ENCODE peak calls at places on chromosomes 2 and 18, in ten cellular contexts. H is spleen; J is bronchial epithelial cell; C is fibroblast of lung; K is PC-9; F is CD8-positive, alpha-beta T cell; N is stomach; E is dorsolateral prefrontal cortex; T is astrocyte; L is GM23338. Q is an unnamed sample. For H3K27me3, the result is how much of the 10 kb centered on the place peaks cover.

GRCh38 chr18:24628360-24628759 is 167.9 kb downstream of the HRH4 start:
- DNase-seq in H (no peak), J (no peak), C (peak), K (no peak), F (no peak), N (no peak), E (no peak), T (no peak), L (no peak), Q (no peak)

GRCh38 chr18:76569644-76570415 is 74.8 kb upstream of the ZNF516 start:
- DNase-seq in H (no peak), J (no peak), C (no peak), K (no peak), F (no peak), N (no peak), E (no peak), T (no peak), L (no peak), Q (no peak)

GRCh38 chr2:26455037-26455800 is 22.7 kb downstream of the OTOF start:
- DNase-seq in H (peak), J (no peak), C (no peak), K (no peak), F (no peak), N (no peak), E (no peak), T (no peak), L (no peak), Q (no peak)

GRCh38 chr2:190912731-190913130 is 32.1 kb downstream of the GLS start:
- DNase-seq in H (no peak), J (no peak), C (peak), K (no peak), F (no peak), N (no peak), E (no peak), T (peak), L (no peak), Q (no peak)

GRCh38 chr18:31258789-31259188 is 59.2 kb upstream of the DSG1 start:
- DNase-seq in H (no peak), J (no peak), C (no peak), K (no peak), F (no peak), N (no peak), E (no peak), T (no peak), L (no peak), Q (no peak)

GRCh38 chr2:158990397-158991209 is 22.2 kb downstream of the TANC1 start:
- DNase-seq in H (no peak), J (peak), C (peak), K (peak), F (no peak), N (no peak), E (no peak), T (peak), L (no peak), Q (peak)

GRCh38 chr2:187553908-187554703 is at the start of gene TFPI:
- DNase-seq in H (no peak), J (peak), C (peak), K (no peak), F (no peak), N (no peak), E (no peak), T (peak), L (peak), Q (no peak)

GRCh38 chr2:41722668-41723369 is 325.0 kb upstream of the PKDCC start:
- DNase-seq in H (no peak), J (peak), C (peak), K (no peak), F (no peak), N (no peak), E (no peak), T (peak), L (no peak), Q (peak)

GRCh38 chr2:235300368-235301201 is 193.3 kb upstream of the AGAP1 start:
- DNase-seq in H (no peak), J (peak), C (peak), K (peak), F (no peak), N (no peak), E (no peak), T (peak), L (no peak), Q (peak)

GRCh38 chr2:132448771-132449170 is 32.2 kb downstream of the GPR39 start:
- DNase-seq in H (no peak), J (peak), C (peak), K (no peak), F (no peak), N (no peak), E (no peak), T (no peak), L (peak), Q (no peak)

GRCh38 chr2:43407826-43408783 is 181.7 kb upstream of the ZFP36L2 start:
- DNase-seq in H (no peak), J (no peak), C (peak), K (no peak), F (no peak), N (no peak), E (no peak), T (no peak), L (no peak), Q (no peak)

GRCh38 chr2:188022389-188022788 is 269.3 kb upstream of the GULP1 start:
- DNase-seq in H (no peak), J (no peak), C (no peak), K (no peak), F (no peak), N (no peak), E (no peak), T (no peak), L (no peak), Q (no peak)

GRCh38 chr2:190683802-190684201 is 34.9 kb downstream of the NAB1 start:
- DNase-seq in H (no peak), J (no peak), C (peak), K (no peak), F (no peak), N (no peak), E (no peak), T (no peak), L (no peak), Q (no peak)

GRCh38 chr2:167787021-167787420 is 460.4 kb downstream of the STK39 start:
- DNase-seq in H (no peak), J (no peak), C (no peak), K (no peak), F (no peak), N (no peak), E (no peak), T (no peak), L (no peak), Q (no peak)

GRCh38 chr2:12059616-12060441 is 313.4 kb downstream of the LPIN1 start:
- DNase-seq in H (no peak), J (peak), C (peak), K (no peak), F (no peak), N (no peak), E (no peak), T (peak), L (no peak), Q (no peak)

GRCh38 chr2:132669854-132670103 is 226 bp downstream of the LYPD1 start:
- DNase-seq in H (no peak), J (no peak), C (no peak), K (no peak), F (no peak), N (no peak), E (no peak), T (no peak), L (peak), Q (no peak)

GRCh38 chr2:231111987-231112386 is 12.9 kb downstream of the HTR2B start:
- DNase-seq in H (no peak), J (peak), C (peak), K (no peak), F (no peak), N (no peak), E (no peak), T (peak), L (no peak), Q (no peak)

GRCh38 chr2:30146337-30147195 is at the start of gene YPEL5:
- DNase-seq in H (peak), J (peak), C (peak), K (peak), F (peak), N (peak), E (peak), T (peak), L (peak), Q (peak)

GRCh38 chr18:68549257-68549871 is 165.5 kb downstream of the TMX3 start:
- DNase-seq in H (no peak), J (no peak), C (peak), K (no peak), F (no peak), N (no peak), E (no peak), T (peak), L (no peak), Q (no peak)

DNA sequence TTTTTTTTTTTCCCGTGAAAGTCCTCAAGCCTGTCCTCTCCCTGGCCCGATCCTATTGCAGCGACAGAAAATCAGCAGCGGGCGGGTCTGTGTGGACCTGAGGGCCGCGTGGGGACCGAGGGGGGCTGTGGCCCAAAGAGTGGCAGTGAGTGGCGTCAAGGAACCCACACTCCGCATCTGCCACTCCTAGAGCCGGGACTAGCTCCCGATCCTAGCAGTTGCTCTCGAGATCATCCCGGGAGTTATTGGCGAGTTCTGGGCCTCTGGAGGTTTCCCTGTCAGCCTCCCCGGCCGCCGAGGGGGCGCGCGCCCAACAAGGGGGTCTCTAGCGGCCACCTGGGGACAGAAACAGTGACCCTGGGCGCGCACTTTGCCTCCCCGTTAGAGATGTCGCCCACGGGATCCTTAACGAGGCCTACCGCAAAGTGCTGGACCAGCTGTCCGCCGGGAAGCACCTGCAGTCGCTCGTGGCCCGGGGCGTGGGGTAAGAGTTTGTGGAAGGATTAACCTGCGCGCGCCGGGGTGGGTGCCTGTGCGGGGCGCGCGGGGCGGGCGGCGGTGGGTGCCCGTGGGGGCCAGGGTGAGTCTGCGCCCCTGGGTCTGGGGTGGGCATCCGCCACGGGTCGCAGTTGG is 3.3 kb downstream of the ADCYAP1 start:
- DNase-seq in H (no peak), J (no peak), C (no peak), K (no peak), F (no peak), N (no peak), E (no peak), T (no peak), L (peak), Q (no peak)
- H3K27me3 ChIP-seq in H (half or more), J (under half), C (half or more), K (under half), F (under half), N (half or more), E (half or more), T (half or more), L (half or more), Q (half or more)

GRCh38 chr2:100228967-100229366 is 86.6 kb upstream of the AFF3 start:
- DNase-seq in H (no peak), J (peak), C (no peak), K (no peak), F (no peak), N (no peak), E (no peak), T (no peak), L (no peak), Q (no peak)
- TF ChIP-seq CTCF in H (no peak), J (no peak), C (no peak), K (no peak), F (no peak), N (no peak), E (no peak), T (peak), L (no peak), Q (no peak)

GRCh38 chr2:218289639-218290315 is 2.5 kb downstream of the TMBIM1 start:
- DNase-seq in H (no peak), J (peak), C (peak), K (no peak), F (no peak), N (no peak), E (no peak), T (peak), L (no peak), Q (peak)
- H3K4me3 ChIP-seq in H (peak), J (peak), C (peak), K (peak), F (peak), N (peak), E (peak), T (peak), L (no peak), Q (no peak)

GRCh38 chr2:145041706-145042105 is 521.8 kb upstream of the ZEB2 start:
- DNase-seq in H (no peak), J (no peak), C (no peak), K (no peak), F (no peak), N (no peak), E (no peak), T (no peak), L (no peak), Q (no peak)
- H3K27me3 ChIP-seq in H (under half), J (under half), C (under half), K (under half), F (under half), N (under half), E (under half), T (under half), L (under half), Q (under half)

GRCh38 chr18:64037812-64038414 is 68.0 kb downstream of the SERPINB8 start:
- DNase-seq in H (no peak), J (peak), C (peak), K (no peak), F (no peak), N (no peak), E (no peak), T (peak), L (peak), Q (no peak)
- TF ChIP-seq CTCF in H (peak), J (peak), C (peak), K (peak), F (peak), N (peak), E (peak), T (peak), L (peak), Q (peak)